ENCODE peak calls at places on chromosomes 3 and 15, in four cellular contexts. Y is fibroblast of pulmonary artery, L is iris pigment epithelial cell, G is frontal cortex. A is an unnamed sample.

GRCh38 chr3:179464296-179465092 is 13.2 kb upstream of the GNB4 start:
- DNase-seq in G (no peak), Y (no peak), L (no peak), A (peak)

GRCh38 chr3:43689766-43690399 is 855 bp upstream of the ABHD5 start:
- DNase-seq in Y (no peak), L (no peak), G (no peak), A (no peak)

GRCh38 chr15:66700412-66700801 is 1.6 kb upstream of the SMAD6 start:
- DNase-seq in L (no peak), Y (no peak), G (no peak), A (peak)

GRCh38 chr3:42117175-42118008 is 26.2 kb downstream of the TRAK1 start:
- DNase-seq in Y (peak), L (peak), G (no peak), A (no peak)

GRCh38 chr3:2166552-2166951 is 67.9 kb downstream of the CNTN4 start:
- DNase-seq in G (no peak), Y (no peak), L (no peak), A (peak)

GRCh38 chr3:129579991-129580390 is 26.5 kb downstream of the PLXND1 start:
- DNase-seq in L (no peak), Y (no peak), G (no peak), A (no peak)

GRCh38 chr15:77986891-77987764 is 90.4 kb downstream of the TBC1D2B start:
- DNase-seq in Y (no peak), G (no peak), L (no peak), A (no peak)

GRCh38 chr3:9780920-9781319 is 11.2 kb upstream of the CAMK1 start:
- DNase-seq in G (no peak), Y (no peak), L (no peak), A (no peak)

GRCh38 chr3:31077826-31078225 is 183.4 kb upstream of the GADL1 start:
- DNase-seq in G (no peak), Y (no peak), L (peak), A (no peak)

GRCh38 chr15:75836953-75837321 is 6.3 kb upstream of the UBE2Q2 start:
- DNase-seq in G (no peak), Y (peak), L (peak), A (peak)

GRCh38 chr3:119294402-119294888 is 262 bp downstream of the ARHGAP31 start:
- DNase-seq in G (peak), L (no peak), Y (no peak), A (peak)

GRCh38 chr3:9669720-9670432 is 20.6 kb downstream of the MTMR14 start:
- DNase-seq in Y (peak), L (peak), G (no peak), A (no peak)

GRCh38 chr3:21331321-21331720 is 419.7 kb downstream of the ZNF385D start:
- DNase-seq in G (no peak), Y (peak), L (no peak), A (no peak)

GRCh38 chr15:100780208-100780800 is 99.3 kb upstream of the ALDH1A3 start:
- DNase-seq in G (no peak), L (no peak), Y (no peak), A (no peak)

GRCh38 chr3:42302924-42303634 is 37.1 kb upstream of the CCK start:
- DNase-seq in Y (no peak), G (no peak), L (no peak), A (peak)

GRCh38 chr15:69662668-69663000 is 210.0 kb downstream of the RPLP1 start:
- DNase-seq in Y (no peak), G (no peak), L (no peak), A (no peak)

GRCh38 chr3:4759689-4760312 is 219.4 kb upstream of the BHLHE40 start:
- DNase-seq in L (no peak), Y (no peak), G (no peak), A (no peak)

GRCh38 chr3:160565442-160566403 is at the start of gene KPNA4:
- DNase-seq in L (peak), Y (peak), G (peak), A (peak)

GRCh38 chr3:136919799-136920580 is 37.8 kb upstream of the IL20RB start:
- DNase-seq in G (no peak), L (peak), Y (peak), A (no peak)

GRCh38 chr15:30859091-30859874 is 44.4 kb upstream of the FAN1 start:
- DNase-seq in G (no peak), L (peak), Y (peak), A (peak)

GRCh38 chr15:72136170-72137051 is 18.2 kb downstream of the SENP8 start:
- DNase-seq in G (no peak), L (no peak), Y (no peak), A (no peak)

GRCh38 chr15:67120009-67120838 is 54.8 kb downstream of the SMAD3 start:
- DNase-seq in G (no peak), L (no peak), Y (no peak), A (no peak)

GRCh38 chr15:85831415-85832113 is 36.8 kb upstream of the KLHL25 start:
- DNase-seq in Y (peak), G (peak), L (peak), A (peak)

GRCh38 chr3:78670087-78670486 is 1097.7 kb downstream of the ROBO1 start:
- DNase-seq in Y (no peak), G (no peak), L (no peak), A (no peak)

A was measured in GM12865.